ENCODE peak calls at places on chromosomes 12 and 14, in four cellular contexts. One of them, this sample, is unnamed.

GRCh38 chr14:32683679-32684078 is 255.0 kb upstream of the NPAS3 start:
- DNase-seq in posterior cingulate gyrus: no peak
- DNase-seq in NCI-H226: no peak
- DNase-seq in HepG2: no peak
- DNase-seq in this sample: no peak

GRCh38 chr12:55428844-55429243 is 2.8 kb downstream of the OR6C76 start:
- DNase-seq in HepG2: no peak
- DNase-seq in posterior cingulate gyrus: no peak
- DNase-seq in NCI-H226: no peak
- DNase-seq in this sample: no peak

GRCh38 chr14:103519043-103519836 is 3.4 kb downstream of the CKB start:
- DNase-seq in NCI-H226: peak
- DNase-seq in posterior cingulate gyrus: no peak
- DNase-seq in HepG2: no peak
- DNase-seq in this sample: no peak

GRCh38 chr14:88488897-88489296 is 65.9 kb downstream of the PTPN21 start:
- DNase-seq in HepG2: no peak
- DNase-seq in posterior cingulate gyrus: no peak
- DNase-seq in NCI-H226: no peak
- DNase-seq in this sample: peak

GRCh38 chr14:101889366-101889765 is 75.0 kb upstream of the DYNC1H1 start:
- DNase-seq in HepG2: no peak
- DNase-seq in NCI-H226: no peak
- DNase-seq in posterior cingulate gyrus: no peak
- DNase-seq in this sample: no peak

GRCh38 chr12:41288188-41288811 is 100.2 kb downstream of the PDZRN4 start:
- DNase-seq in NCI-H226: no peak
- DNase-seq in HepG2: no peak
- DNase-seq in posterior cingulate gyrus: no peak
- DNase-seq in this sample: no peak

GRCh38 chr12:105228966-105229365 is 7.0 kb downstream of the APPL2 start:
- DNase-seq in HepG2: no peak
- DNase-seq in posterior cingulate gyrus: no peak
- DNase-seq in NCI-H226: no peak
- DNase-seq in this sample: no peak

GRCh38 chr12:29782821-29783772 is 645 bp downstream of the TMTC1 start:
- DNase-seq in posterior cingulate gyrus: peak
- DNase-seq in HepG2: no peak
- DNase-seq in NCI-H226: no peak
- DNase-seq in this sample: no peak

GRCh38 chr12:132162508-132163031 is 18.3 kb downstream of the NOC4L start:
- DNase-seq in HepG2: no peak
- DNase-seq in NCI-H226: peak
- DNase-seq in posterior cingulate gyrus: peak
- DNase-seq in this sample: no peak

GRCh38 chr12:111759276-111759675 is 7.5 kb upstream of the ALDH2 start:
- DNase-seq in posterior cingulate gyrus: no peak
- DNase-seq in NCI-H226: no peak
- DNase-seq in HepG2: no peak
- DNase-seq in this sample: no peak

GRCh38 chr14:64391113-64391725 is 3.1 kb downstream of the MTHFD1 start:
- DNase-seq in HepG2: no peak
- DNase-seq in posterior cingulate gyrus: no peak
- DNase-seq in NCI-H226: no peak
- DNase-seq in this sample: no peak

GRCh38 chr12:55746147-55746912 is 3.4 kb downstream of the GDF11 start:
- DNase-seq in HepG2: no peak
- DNase-seq in posterior cingulate gyrus: no peak
- DNase-seq in NCI-H226: no peak
- DNase-seq in this sample: no peak

GRCh38 chr12:123580772-123581171 is 3.6 kb upstream of the TMED2 start:
- DNase-seq in posterior cingulate gyrus: no peak
- DNase-seq in HepG2: no peak
- DNase-seq in NCI-H226: no peak
- DNase-seq in this sample: no peak

GRCh38 chr12:38543151-38543550 is 226.6 kb downstream of the ALG10B start:
- DNase-seq in HepG2: no peak
- DNase-seq in NCI-H226: no peak
- DNase-seq in posterior cingulate gyrus: no peak
- DNase-seq in this sample: no peak

GRCh38 chr14:68814376-68815287 is 21.8 kb upstream of the ZFP36L1 start:
- DNase-seq in posterior cingulate gyrus: no peak
- DNase-seq in HepG2: peak
- DNase-seq in NCI-H226: no peak
- DNase-seq in this sample: no peak

GRCh38 chr12:15597125-15597830 is 191.9 kb downstream of the EPS8 start:
- DNase-seq in NCI-H226: no peak
- DNase-seq in HepG2: peak
- DNase-seq in posterior cingulate gyrus: no peak
- DNase-seq in this sample: no peak

This sample was measured in foreskin keratinocyte.